ENCODE peak calls at places on chromosome 6, in five cellular contexts. F is SW 1271, T is HS-27A, D is AG08395, M is GM10248. I is an unnamed sample.

GRCh38 chr6:6654599-6655575 is 66.4 kb downstream of the LY86 start:
- DNase-seq in F (no peak), T (no peak), M (no peak), D (peak), I (no peak)

GRCh38 chr6:34391023-34391485 is 1.4 kb downstream of the NUDT3 start:
- DNase-seq in F (peak), M (no peak), T (no peak), D (peak), I (peak)

GRCh38 chr6:143375022-143375585 is 75.4 kb downstream of the ADAT2 start:
- DNase-seq in D (no peak), M (no peak), F (no peak), T (no peak), I (no peak)

GRCh38 chr6:128443553-128443952 is 76.8 kb downstream of the PTPRK start:
- DNase-seq in T (no peak), F (no peak), D (no peak), M (no peak), I (no peak)

GRCh38 chr6:21164768-21165326 is 428.7 kb upstream of the SOX4 start:
- DNase-seq in M (peak), F (no peak), T (no peak), D (no peak), I (peak)

GRCh38 chr6:107304421-107305025 is 154.8 kb downstream of the PDSS2 start:
- DNase-seq in F (no peak), T (no peak), M (no peak), D (no peak), I (no peak)

GRCh38 chr6:31814677-31815024 is 432 bp downstream of the HSPA1L start:
- DNase-seq in D (peak), F (peak), T (peak), M (peak), I (peak)

GRCh38 chr6:130781557-130781956 is 45.6 kb upstream of the SMLR1 start:
- DNase-seq in D (no peak), M (no peak), T (no peak), F (no peak), I (no peak)

GRCh38 chr6:170209354-170210025 is 81.4 kb downstream of the DLL1 start:
- DNase-seq in T (no peak), M (no peak), D (no peak), F (no peak), I (no peak)

GRCh38 chr6:44129841-44130322 is 2.5 kb downstream of the TMEM63B start:
- DNase-seq in M (no peak), D (no peak), F (no peak), T (no peak), I (no peak)

GRCh38 chr6:45822269-45822812 is 193.3 kb downstream of the CLIC5 start:
- DNase-seq in D (no peak), T (no peak), M (no peak), F (no peak), I (no peak)

GRCh38 chr6:113344969-113345368 is 512.2 kb upstream of the MARCKS start:
- DNase-seq in D (peak), T (no peak), M (no peak), F (no peak), I (no peak)

GRCh38 chr6:149586149-149586548 is 20.0 kb downstream of the GINM1 start:
- DNase-seq in M (no peak), T (no peak), D (no peak), F (no peak), I (no peak)

GRCh38 chr6:127463056-127463455 is 3.9 kb upstream of the KIAA0408 start:
- DNase-seq in F (no peak), D (no peak), M (no peak), T (no peak), I (no peak)

GRCh38 chr6:170345662-170346061 is 39.1 kb downstream of the FAM120B start:
- DNase-seq in D (no peak), F (no peak), M (no peak), T (no peak), I (no peak)

GRCh38 chr6:4615891-4616290 is 160.3 kb upstream of the CDYL start:
- DNase-seq in D (peak), M (no peak), T (no peak), F (no peak), I (no peak)

GRCh38 chr6:146985966-146986365 is 218.3 kb upstream of the STXBP5 start:
- DNase-seq in T (no peak), D (no peak), M (no peak), F (no peak), I (no peak)

GRCh38 chr6:155125916-155126315 is 130.8 kb downstream of the TIAM2 start:
- DNase-seq in M (no peak), D (no peak), F (no peak), T (no peak), I (no peak)

GRCh38 chr6:167747152-167747427 is 79.6 kb upstream of the AFDN start:
- DNase-seq in F (no peak), D (no peak), T (no peak), M (no peak), I (no peak)

GRCh38 chr6:166420351-166420750 is 37.6 kb upstream of the MPC1 start:
- DNase-seq in F (no peak), T (no peak), M (no peak), D (peak), I (no peak)

GRCh38 chr6:167711784-167712183 is 114.9 kb upstream of the AFDN start:
- DNase-seq in T (no peak), D (no peak), M (no peak), F (no peak), I (no peak)

GRCh38 chr6:14001329-14002012 is 76.7 kb downstream of the RNF182 start:
- DNase-seq in F (peak), T (peak), M (no peak), D (peak), I (no peak)

GRCh38 chr6:151209071-151209831 is 30.5 kb upstream of the AKAP12 start:
- DNase-seq in T (no peak), M (no peak), D (peak), F (no peak), I (no peak)

GRCh38 chr6:57006101-57006500 is 40.4 kb upstream of the KIAA1586 start:
- DNase-seq in D (no peak), M (no peak), F (no peak), T (no peak), I (no peak)

GRCh38 chr6:35804996-35805736 is at the start of gene LHFPL5:
- DNase-seq in F (no peak), D (peak), M (peak), T (no peak), I (peak)

GRCh38 chr6:151293621-151294020 is 53.9 kb downstream of the AKAP12 start:
- DNase-seq in M (no peak), D (no peak), T (no peak), F (no peak), I (no peak)

GRCh38 chr6:85751374-85752055 is 108.8 kb upstream of the SYNCRIP start:
- DNase-seq in M (no peak), F (no peak), T (no peak), D (no peak), I (no peak)

GRCh38 chr6:168028181-168028580 is 30.7 kb downstream of the KIF25 start:
- DNase-seq in F (no peak), M (no peak), T (no peak), D (no peak), I (no peak)

GRCh38 chr6:41909727-41910126 is 11.2 kb downstream of the MED20 start:
- DNase-seq in T (no peak), M (no peak), F (no peak), D (no peak), I (no peak)

GRCh38 chr6:129488313-129488712 is 221.7 kb downstream of the ARHGAP18 start:
- DNase-seq in F (no peak), D (no peak), T (no peak), M (no peak), I (no peak)

GRCh38 chr6:56652231-56652630 is 9.5 kb upstream of the DST start:
- DNase-seq in M (no peak), D (no peak), F (no peak), T (no peak), I (no peak)

GRCh38 chr6:123805921-123806320 is 2.3 kb downstream of the NKAIN2 start:
- DNase-seq in T (no peak), D (no peak), M (no peak), F (no peak), I (no peak)

GRCh38 chr6:152635949-152636674 is 1.1 kb downstream of the SYNE1 start:
- DNase-seq in M (peak), D (peak), F (no peak), T (no peak), I (peak)

GRCh38 chr6:30547454-30547853 is 8.8 kb downstream of the GNL1 start:
- DNase-seq in T (no peak), M (no peak), F (no peak), D (no peak), I (no peak)